ENCODE peak calls at places on chromosomes 2 and 18, in seven cellular contexts. H, Z, F, A, N, B and Q are unnamed samples.

GRCh38 chr2:71379086-71379485 is 47.5 kb downstream of the ZNF638 start:
- DNase-seq in H (no peak), Z (no peak), F (no peak), A (no peak), N (no peak), B (peak; percentile 27), Q (no peak)

GRCh38 chr2:229851870-229852269 is 69.9 kb downstream of the TRIP12 start:
- DNase-seq in H (no peak), Z (no peak), F (no peak), A (no peak), N (no peak), B (no peak), Q (no peak)

GRCh38 chr18:34544930-34545329 is 165.2 kb upstream of the DTNA start:
- DNase-seq in H (no peak), Z (no peak), F (no peak), A (no peak), N (no peak), B (no peak), Q (no peak)

GRCh38 chr2:205914736-205915510 is 171.1 kb downstream of the INO80D start:
- DNase-seq in H (no peak), Z (no peak), F (no peak), A (no peak), N (no peak), B (no peak), Q (no peak)

GRCh38 chr2:47214990-47215389 is 59.9 kb upstream of the STPG4 start:
- DNase-seq in H (no peak), Z (no peak), F (no peak), A (no peak), N (no peak), B (no peak), Q (no peak)

GRCh38 chr18:75454022-75454795 is 26.7 kb upstream of the SMIM21 start:
- DNase-seq in H (no peak), Z (no peak), F (no peak), A (no peak), N (no peak), B (no peak), Q (no peak)

GRCh38 chr18:66640431-66640830 is 36.5 kb upstream of the CDH19 start:
- DNase-seq in H (no peak), Z (peak; percentile 51), F (no peak), A (no peak), N (no peak), B (no peak), Q (no peak)

GRCh38 chr2:168336786-168337388 is 89.5 kb upstream of the STK39 start:
- DNase-seq in H (no peak), Z (no peak), F (peak; percentile 85), A (peak; percentile 56), N (peak; percentile 45), B (no peak), Q (peak; percentile 64)

GRCh38 chr2:64657416-64657815 is 3.7 kb upstream of the SERTAD2 start:
- DNase-seq in H (no peak), Z (no peak), F (no peak), A (no peak), N (no peak), B (no peak), Q (no peak)

GRCh38 chr2:160783481-160783880 is 289.9 kb upstream of the RBMS1 start:
- DNase-seq in H (no peak), Z (no peak), F (no peak), A (no peak), N (no peak), B (no peak), Q (no peak)

DNA sequence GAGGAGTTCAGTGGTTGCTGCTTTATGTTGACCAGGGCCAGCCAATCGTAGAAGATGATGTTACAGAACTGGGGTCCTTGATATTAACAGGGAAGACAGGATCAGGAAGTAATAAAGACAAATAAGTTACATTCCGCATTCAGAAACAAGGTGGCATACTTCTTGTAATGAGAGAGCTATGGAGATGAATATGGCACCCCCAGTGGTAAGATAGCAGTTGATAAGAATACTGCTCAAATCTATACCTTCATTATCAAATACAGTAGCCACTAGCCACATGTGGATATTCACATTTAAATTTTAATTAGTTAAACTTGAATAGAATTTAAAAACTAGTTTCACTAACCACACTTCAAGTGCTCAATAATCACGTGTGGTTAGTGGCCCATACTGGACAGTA is 290.4 kb upstream of the RBMS1 start:
- DNase-seq in H (no peak), Z (no peak), F (no peak), A (no peak), N (no peak), B (no peak), Q (no peak)
- TF ChIP-seq CTCF in H (no peak), Z (no peak), F (no peak), A (no peak), N (no peak), B (no peak), Q (no peak)

GRCh38 chr2:228728961-228729360 is 542.1 kb downstream of the PID1 start:
- DNase-seq in H (no peak), Z (no peak), F (no peak), A (no peak), N (no peak), B (no peak), Q (no peak)

GRCh38 chr2:228735697-228736096 is 535.4 kb downstream of the PID1 start:
- DNase-seq in H (no peak), Z (no peak), F (no peak), A (no peak), N (no peak), B (no peak), Q (no peak)

DNA sequence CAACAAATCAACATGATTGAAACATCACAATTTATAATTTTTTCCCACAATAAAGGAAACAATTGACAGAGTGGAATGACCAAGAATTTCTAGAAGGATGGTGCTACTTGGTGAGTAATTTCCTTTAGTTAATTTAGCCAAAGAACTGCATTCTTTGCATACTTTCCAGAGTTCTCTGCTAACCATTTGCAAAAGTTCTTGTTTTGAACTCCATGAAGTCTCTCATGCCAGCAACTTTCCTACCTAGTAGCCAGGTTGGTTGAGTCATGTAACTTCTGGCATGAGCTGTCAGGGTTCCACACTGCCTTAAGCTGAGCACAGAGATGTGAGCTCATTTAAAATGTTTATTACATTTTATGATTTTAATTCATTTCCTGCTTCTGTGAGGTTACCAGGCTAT is 539.6 kb downstream of the PID1 start:
- DNase-seq in H (no peak), Z (no peak), F (no peak), A (no peak), N (no peak), B (peak; percentile 8), Q (no peak)
- H3K27ac ChIP-seq in H (no peak overlapping the region), Z (no peak overlapping the region), F (no peak overlapping the region), A (no peak overlapping the region), N (no peak overlapping the region), B (no peak overlapping the region), Q (no peak overlapping the region)

DNA sequence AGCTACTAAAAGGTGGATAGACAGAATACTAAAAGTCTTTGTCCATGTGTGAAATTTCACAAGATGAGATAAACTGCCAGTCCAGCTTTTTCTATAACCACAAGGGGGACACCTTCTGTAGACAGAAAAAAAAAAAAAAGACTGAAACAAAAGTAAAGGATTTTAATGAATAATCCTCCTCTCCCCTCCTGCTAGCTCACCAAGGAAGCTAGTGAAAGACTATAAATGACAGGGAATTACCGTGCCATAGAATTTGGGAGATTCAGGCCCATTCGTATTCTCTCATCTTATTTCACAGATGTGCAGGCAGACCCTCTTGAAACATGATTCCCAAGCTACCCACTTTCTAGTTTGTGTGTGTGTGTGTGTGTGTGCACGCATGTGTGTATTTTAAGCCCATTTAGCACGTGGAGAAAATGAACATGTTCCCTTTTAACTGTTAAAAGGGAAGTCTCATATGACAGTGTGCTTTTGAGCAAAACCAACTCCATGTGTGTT is 36.3 kb upstream of the SLC8A1 start:
- DNase-seq in H (peak; percentile 17), Z (no peak), F (no peak), A (no peak), N (no peak), B (no peak), Q (no peak)
- TF ChIP-seq CTCF in H (peak; percentile 61), Z (peak; percentile 34), F (peak; percentile 25), A (no peak), N (peak; percentile 81), B (peak; percentile 61), Q (no peak)

DNA sequence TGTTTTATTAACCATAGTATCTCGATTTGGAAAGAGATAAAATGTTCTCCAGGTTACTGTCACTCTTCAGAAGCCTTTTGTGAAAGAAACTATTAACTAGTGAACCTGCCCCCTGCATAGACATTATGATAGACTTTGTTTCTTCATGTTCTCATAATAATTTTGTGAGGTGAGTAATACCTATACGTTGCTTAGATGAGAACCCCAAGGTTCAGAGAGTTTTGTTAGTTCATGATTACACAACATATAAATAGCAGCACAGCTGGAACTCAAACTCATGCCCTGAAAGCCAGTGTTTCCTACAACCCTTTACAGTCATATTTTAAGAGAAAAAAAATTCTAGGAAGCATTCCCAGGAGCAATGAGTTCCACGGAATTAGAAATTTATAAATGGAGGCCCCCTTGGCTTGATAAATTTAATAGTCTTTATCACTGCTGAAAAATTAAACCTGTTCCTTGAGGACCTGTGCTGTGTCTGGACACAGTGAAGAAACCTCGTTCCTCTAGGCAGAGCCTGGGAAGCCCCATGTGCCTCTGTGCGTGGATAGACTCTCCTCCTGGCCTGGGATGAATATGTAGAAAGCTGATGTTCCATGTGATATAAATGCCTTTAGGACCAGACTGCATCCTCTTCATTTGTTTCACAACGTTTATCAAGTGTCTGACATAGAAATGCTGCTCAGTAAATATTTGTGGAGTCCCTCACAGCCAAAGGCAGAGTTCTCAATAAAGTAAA is 1257.1 kb upstream of the GYPC start:
- DNase-seq in H (no peak), Z (no peak), F (no peak), A (no peak), N (no peak), B (no peak), Q (no peak)
- H3K27ac ChIP-seq in H (no peak overlapping the region), Z (no peak overlapping the region), F (no peak overlapping the region), A (no peak overlapping the region), N (no peak overlapping the region), B (no peak overlapping the region), Q (no peak overlapping the region)

GRCh38 chr2:23618265-23618664 is 233.3 kb downstream of the KLHL29 start:
- DNase-seq in H (no peak), Z (no peak), F (no peak), A (no peak), N (no peak), B (no peak), Q (no peak)

GRCh38 chr2:23617817-23618216 is 232.8 kb downstream of the KLHL29 start:
- DNase-seq in H (peak; percentile 84), Z (peak; percentile 68), F (peak; percentile 16), A (no peak), N (no peak), B (no peak), Q (no peak)

GRCh38 chr2:23616630-23617029 is 231.7 kb downstream of the KLHL29 start:
- DNase-seq in H (no peak), Z (peak; percentile 33), F (no peak), A (no peak), N (no peak), B (no peak), Q (no peak)

GRCh38 chr2:23618696-23619530 is 233.9 kb downstream of the KLHL29 start:
- DNase-seq in H (no peak), Z (peak; percentile 47), F (no peak), A (no peak), N (no peak), B (no peak), Q (no peak)

GRCh38 chr2:23617167-23617787 is 232.3 kb downstream of the KLHL29 start:
- DNase-seq in H (peak; percentile 94), Z (peak; percentile 61), F (peak; percentile 23), A (peak; percentile 74), N (no peak), B (no peak), Q (peak; percentile 57)
- TF ChIP-seq CTCF in H (peak; percentile 66), Z (peak; percentile 15), F (no peak), A (no peak), N (no peak), B (peak; percentile 81), Q (peak; percentile 1)

GRCh38 chr18:58088723-58089074 is 44.7 kb downstream of the NEDD4L start:
- DNase-seq in H (no peak), Z (no peak), F (peak; percentile 81), A (peak; percentile 63), N (peak; percentile 20), B (no peak), Q (no peak)
- H3K27ac ChIP-seq in H (no peak overlapping the region), Z (no peak overlapping the region), F (peak overlapping the region; percentile 96), A (peak overlapping the region; percentile 48), N (peak overlapping the region; percentile 97), B (no peak overlapping the region), Q (no peak overlapping the region)